ENCODE peak calls at places on chromosomes 16 and 17, in ten cellular contexts. H is Caki2; D is AG04449; G is AG20443; J is activated T-cell treated with anti-CD3 and anti-CD28 coated beads for 24 hours; S is HT1080; E is osteocyte; T is lower lobe of right lung; X is stimulated activated CD8-positive, alpha-beta memory T cell treated with anti-CD3 and anti-CD28 coated beads, Interleukin-4, amount 100 ng/mL, for 4 hours; M is heart right ventricle. Q is an unnamed sample.
A peak's percentile ranks its signal among the peaks of the same experiment; 100 is the strongest.

GRCh38 chr16:67173323-67173722 is 3.0 kb downstream of the NOL3 start:
- DNase-seq in E (no peak), S (no peak), T (no peak), M (no peak), H (no peak), X (no peak), G (no peak), J (no peak), D (no peak), Q (no peak)

GRCh38 chr17:77111916-77112315 is 28.9 kb upstream of the SEC14L1 start:
- DNase-seq in H (no peak), E (no peak), J (no peak), D (no peak), T (no peak), X (no peak), S (no peak), G (no peak), M (no peak), Q (no peak)

GRCh38 chr17:60106377-60107059 is 27.8 kb upstream of the HEATR6 start:
- DNase-seq in H (no peak), E (no peak), G (peak; percentile 68), M (no peak), X (no peak), T (no peak), D (no peak), S (peak; percentile 72), J (no peak), Q (no peak)

GRCh38 chr17:39165178-39165843 is 650 bp downstream of the ARL5C start:
- DNase-seq in H (no peak), E (no peak), S (no peak), M (no peak), X (no peak), J (no peak), D (no peak), T (no peak), G (no peak), Q (no peak)

GRCh38 chr17:81003711-81004335 is 12.2 kb downstream of the CHMP6 start:
- DNase-seq in D (no peak), H (no peak), T (peak; percentile 47), M (no peak), G (peak; percentile 56), S (no peak), X (no peak), E (no peak), J (no peak), Q (peak; percentile 69)

GRCh38 chr16:15581127-15581815 is 61.7 kb downstream of the MARF1 start:
- DNase-seq in J (no peak), S (no peak), E (no peak), M (no peak), G (no peak), T (no peak), D (no peak), X (no peak), H (no peak), Q (no peak)

GRCh38 chr17:8979715-8980114 is 14.2 kb upstream of the PIK3R5 start:
- DNase-seq in M (no peak), G (no peak), J (no peak), X (no peak), T (no peak), E (no peak), H (no peak), D (no peak), S (no peak), Q (no peak)

GRCh38 chr17:38397227-38397626 is 31.0 kb upstream of the ARHGAP23 start:
- DNase-seq in H (no peak), D (no peak), X (no peak), M (no peak), T (no peak), J (no peak), G (no peak), E (no peak), S (no peak), Q (no peak)

GRCh38 chr17:71511266-71511995 is 609.4 kb upstream of the SOX9 start:
- DNase-seq in S (no peak), T (no peak), E (no peak), D (no peak), G (no peak), X (no peak), J (no peak), M (no peak), H (no peak), Q (peak; percentile 90)

GRCh38 chr17:27352481-27353460 is 58.9 kb downstream of the WSB1 start:
- DNase-seq in H (peak; percentile 22), X (no peak), T (no peak), J (no peak), M (no peak), G (no peak), E (no peak), S (no peak), D (no peak), Q (no peak)

GRCh38 chr16:3152273-3153076 is 17.6 kb downstream of the ZNF213 start:
- DNase-seq in T (peak; percentile 79), D (peak; percentile 70), H (peak; percentile 97), X (peak; percentile 79), M (peak; percentile 83), G (peak; percentile 73), E (peak; percentile 95), S (peak; percentile 93), J (peak; percentile 87), Q (peak; percentile 94)

Q was measured in left kidney.